ENCODE peak calls at places on chromosomes 2 and 18, in four cellular contexts. C is colonic mucosa, G is fibroblast of lung, I is PC-9. X is an unnamed sample.

GRCh38 chr2:227826019-227826521 is 12.4 kb downstream of the CCL20 start:
- DNase-seq in C (peak), I (no peak), G (no peak), X (no peak)

GRCh38 chr2:18922276-18922675 is 332.9 kb upstream of the NT5C1B start:
- DNase-seq in C (no peak), I (no peak), G (peak), X (no peak)

GRCh38 chr2:38377501-38378258 is 607 bp upstream of the ATL2 start:
- DNase-seq in I (peak), C (peak), G (peak), X (peak)

GRCh38 chr2:44751754-44752479 is 189.6 kb upstream of the SIX3 start:
- DNase-seq in C (no peak), I (no peak), G (no peak), X (no peak)

GRCh38 chr18:51279367-51279984 is 82.0 kb upstream of the MEX3C start:
- DNase-seq in I (no peak), G (no peak), C (no peak), X (no peak)

GRCh38 chr18:24586662-24587360 is 126.4 kb downstream of the HRH4 start:
- DNase-seq in I (no peak), G (no peak), C (no peak), X (no peak)

GRCh38 chr2:68319397-68320117 is at the start of gene CNRIP1:
- DNase-seq in I (no peak), G (peak), C (peak), X (peak)

GRCh38 chr2:203656522-203657287 is 49.7 kb upstream of the CD28 start:
- DNase-seq in G (peak), C (peak), I (peak), X (peak)

GRCh38 chr2:96123290-96123689 is 6.9 kb upstream of the ADRA2B start:
- DNase-seq in C (no peak), I (no peak), G (no peak), X (no peak)

GRCh38 chr2:27303093-27304025 is 4.9 kb downstream of the UCN start:
- DNase-seq in C (peak), G (peak), I (peak), X (peak)

GRCh38 chr2:218317232-218317630 is 24.9 kb upstream of the TMBIM1 start:
- DNase-seq in G (no peak), C (no peak), I (no peak), X (no peak)

GRCh38 chr2:182866095-182866460 is 359 bp downstream of the FRZB start:
- DNase-seq in I (no peak), C (no peak), G (no peak), X (no peak)

GRCh38 chr2:182868049-182868422 is 1.6 kb upstream of the FRZB start:
- DNase-seq in I (no peak), C (no peak), G (no peak), X (no peak)

GRCh38 chr2:182867411-182868048 is 1.1 kb upstream of the FRZB start:
- DNase-seq in C (no peak), I (no peak), G (no peak), X (no peak)

GRCh38 chr2:182868423-182868822 is 2.0 kb upstream of the FRZB start:
- DNase-seq in G (no peak), I (no peak), C (peak), X (no peak)

GRCh38 chr2:182866461-182867369 is at the start of gene FRZB:
- DNase-seq in G (peak), C (peak), I (peak), X (peak)
- TF ChIP-seq CTCF in G (no peak), C (no peak), I (no peak), X (no peak)

GRCh38 chr2:162574615-162575452 is 230.9 kb downstream of the GCA start:
- DNase-seq in C (peak), G (no peak), I (no peak), X (no peak)
- H3K4me3 ChIP-seq in C (no peak), G (no peak), I (no peak), X (no peak)

DNA sequence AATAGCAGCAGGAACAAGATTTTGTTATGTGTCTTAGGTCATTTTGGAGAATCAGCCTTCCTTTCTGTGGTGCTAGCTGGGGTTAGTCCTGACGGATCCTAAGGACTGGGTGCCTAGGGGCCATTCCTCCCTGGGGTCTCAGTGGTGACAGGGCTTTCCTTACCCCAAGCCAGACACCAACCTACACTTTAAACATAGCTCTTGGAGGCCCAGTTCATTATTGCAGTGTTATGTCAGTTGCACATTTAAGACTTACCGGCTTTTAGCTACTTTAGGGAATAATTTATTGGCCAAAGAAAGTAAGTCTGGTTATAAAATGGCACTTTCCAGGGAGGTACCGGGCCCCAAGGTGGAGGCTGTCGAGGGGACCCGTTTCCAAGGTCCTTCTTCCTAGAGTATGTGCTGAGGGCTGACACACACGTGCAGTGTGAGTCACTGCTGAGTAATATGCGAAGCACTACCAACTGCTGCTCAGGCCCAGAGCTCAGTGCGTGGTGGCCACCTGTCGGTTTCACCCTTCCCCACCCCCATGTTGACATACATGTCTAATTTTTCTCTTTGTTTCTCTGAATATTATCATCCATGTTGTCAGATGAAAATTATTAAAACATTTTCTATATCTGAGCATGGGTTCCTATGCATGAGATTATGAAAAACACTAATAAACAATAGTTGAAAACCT is 37.0 kb upstream of the GRHL1 start:
- DNase-seq in I (peak), G (peak), C (no peak), X (peak)
- TF ChIP-seq CTCF in I (peak), G (peak), C (no peak), X (peak)

GRCh38 chr2:184178229-184178628 is 420.1 kb upstream of the ZNF804A start:
- DNase-seq in I (no peak), C (no peak), G (no peak), X (no peak)
- H3K4me3 ChIP-seq in I (no peak), C (no peak), G (no peak), X (no peak)

DNA sequence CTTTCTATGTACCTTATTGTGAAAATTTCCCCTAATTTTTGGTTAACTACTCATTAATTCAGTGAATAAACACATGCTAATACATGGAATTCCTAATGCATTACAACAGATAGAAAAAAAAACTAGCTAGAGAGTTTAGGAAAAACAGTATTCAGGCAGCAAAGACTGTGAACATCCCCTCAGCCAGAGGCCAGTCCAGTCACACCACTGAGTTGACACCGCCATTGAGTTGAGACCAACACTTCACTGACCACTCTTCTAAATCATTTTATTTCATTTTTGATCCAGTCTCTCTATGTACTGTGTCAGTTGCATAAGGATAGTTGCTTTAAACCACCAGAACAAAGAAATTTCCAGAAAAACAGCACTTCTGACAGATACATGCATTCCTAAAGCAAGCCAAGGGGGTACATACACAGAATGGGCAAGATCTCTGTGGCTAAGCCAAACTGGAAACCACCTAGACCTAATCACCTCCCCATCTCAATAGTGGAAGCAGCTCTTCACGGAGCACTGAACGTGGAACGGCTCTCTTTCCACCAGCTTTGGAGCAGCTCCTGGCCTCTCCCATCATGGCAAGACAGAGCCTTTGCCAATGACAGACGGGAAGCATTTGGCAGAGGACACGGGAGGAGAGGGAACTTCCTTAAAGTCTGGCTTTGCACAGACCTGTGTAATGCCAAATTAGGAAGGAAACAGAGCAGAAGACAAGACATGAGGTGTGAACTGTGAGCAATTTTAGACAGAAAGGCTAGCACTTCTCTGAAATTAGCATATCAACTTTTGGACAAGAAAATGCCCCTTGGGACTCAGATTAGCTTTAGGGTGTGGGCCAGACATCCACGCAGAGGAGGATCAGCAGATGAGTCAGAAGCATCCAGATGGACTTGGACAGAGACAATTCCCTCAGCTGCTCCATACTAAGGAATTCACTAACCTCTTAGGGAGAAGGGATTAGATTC is 36.4 kb downstream of the CACNB4 start:
- DNase-seq in G (peak), I (no peak), C (no peak), X (peak)
- TF ChIP-seq CTCF in G (no peak), I (no peak), C (no peak), X (no peak)

DNA sequence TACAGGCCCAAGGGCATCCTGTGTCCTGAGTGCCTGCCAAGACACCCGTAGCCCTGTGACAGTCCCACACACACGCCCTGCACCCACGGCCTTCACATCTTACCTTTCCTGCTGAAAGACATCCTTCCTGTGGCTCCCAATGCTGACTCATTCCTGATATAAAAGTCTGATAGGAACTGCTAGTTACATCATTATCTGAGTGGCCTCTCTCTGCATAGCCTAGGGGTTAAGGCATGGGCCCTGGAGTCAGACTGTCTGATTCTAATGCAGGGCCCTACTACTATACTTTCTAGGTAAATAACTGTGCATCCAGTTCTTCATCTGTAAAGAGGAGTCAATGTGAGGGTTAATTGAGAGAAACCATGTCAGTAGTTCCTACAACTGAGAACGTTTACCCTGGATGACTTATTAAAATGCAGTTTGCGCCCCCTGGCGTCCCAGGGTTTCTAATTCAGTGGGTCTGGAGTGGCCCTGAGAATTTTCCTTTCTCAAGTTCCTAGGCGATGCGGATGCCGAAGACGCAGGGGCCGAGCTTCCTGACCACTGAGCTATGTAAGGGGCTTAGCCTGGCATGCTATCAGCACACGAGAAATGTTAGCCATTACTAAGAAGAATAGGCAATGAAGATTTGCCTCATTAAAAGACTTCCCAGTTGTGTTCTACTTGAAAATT is 6.0 kb upstream of the GPR45 start:
- DNase-seq in C (peak), I (peak), G (peak), X (peak)
- H3K4me3 ChIP-seq in C (no peak), I (no peak), G (no peak), X (no peak)

DNA sequence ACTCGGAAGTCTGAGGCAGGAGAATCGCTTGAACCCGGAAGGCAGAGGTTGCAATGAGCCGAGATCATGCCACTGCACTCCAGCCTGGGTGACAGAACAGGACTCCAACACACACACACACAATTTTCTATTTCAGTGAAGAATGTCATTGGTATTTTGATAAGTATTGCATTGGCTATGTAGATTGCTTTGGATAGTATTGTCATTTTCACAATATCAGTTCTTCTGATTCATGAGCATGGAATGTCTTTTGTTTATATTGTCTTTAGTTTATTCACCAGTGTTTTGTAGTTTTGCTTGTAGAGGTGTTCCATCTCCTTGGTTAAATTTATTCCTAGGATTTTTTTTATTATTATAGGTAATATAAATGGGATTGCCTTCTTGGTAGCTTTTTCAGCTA is 693.4 kb upstream of the SYT4 start:
- DNase-seq in G (peak), C (no peak), I (no peak), X (no peak)
- TF ChIP-seq CTCF in G (no peak), C (no peak), I (no peak), X (no peak)